ENCODE peak calls at places on chromosomes 12 and 14, in five cellular contexts. R, E, L, U and V are unnamed samples.

GRCh38 chr12:49515266-49515665 is 23.6 kb upstream of the KCNH3 start:
- DNase-seq in R (no peak), E (no peak), L (no peak), U (no peak), V (no peak)

GRCh38 chr12:13661005-13661887 is 320.2 kb downstream of the GRIN2B start:
- DNase-seq in R (peak; percentile 47), E (peak; percentile 63), L (peak; percentile 17), U (peak; percentile 32), V (peak; percentile 3)

GRCh38 chr14:102390064-102390463 is 27.3 kb downstream of the TECPR2 start:
- DNase-seq in R (no peak), E (no peak), L (peak; percentile 9), U (no peak), V (no peak)

GRCh38 chr12:127711108-127711507 is 555.9 kb upstream of the TMEM132C start:
- DNase-seq in R (no peak), E (peak; percentile 83), L (no peak), U (no peak), V (no peak)

GRCh38 chr12:47234576-47235141 is 154.9 kb upstream of the AMIGO2 start:
- DNase-seq in R (no peak), E (no peak), L (no peak), U (no peak), V (no peak)

GRCh38 chr12:49451468-49452259 is 84.4 kb downstream of the SPATS2 start:
- DNase-seq in R (no peak), E (no peak), L (no peak), U (no peak), V (peak; percentile 62)

GRCh38 chr12:8034802-8035201 is 2.3 kb downstream of the FOXJ2 start:
- DNase-seq in R (no peak), E (no peak), L (no peak), U (no peak), V (no peak)

GRCh38 chr12:33653362-33653761 is 213.7 kb upstream of the SYT10 start:
- DNase-seq in R (no peak), E (no peak), L (no peak), U (no peak), V (no peak)

GRCh38 chr12:76329163-76329562 is 19.1 kb downstream of the BBS10 start:
- DNase-seq in R (peak; percentile 86), E (no peak), L (no peak), U (no peak), V (no peak)

GRCh38 chr14:94227029-94227428 is 52.9 kb downstream of the PPP4R4 start:
- DNase-seq in R (no peak), E (no peak), L (no peak), U (no peak), V (no peak)

GRCh38 chr12:41972196-41972994 is 172.3 kb downstream of the GXYLT1 start:
- DNase-seq in R (no peak), E (no peak), L (no peak), U (no peak), V (no peak)

GRCh38 chr14:105324080-105324778 is 9.7 kb downstream of the PACS2 start:
- DNase-seq in R (no peak), E (peak; percentile 48), L (no peak), U (peak; percentile 28), V (no peak)

GRCh38 chr12:108879615-108880254 is at the start of gene DAO:
- DNase-seq in R (no peak), E (no peak), L (peak; percentile 43), U (no peak), V (no peak)

GRCh38 chr14:67395876-67396189 is 16.1 kb downstream of the PLEK2 start:
- DNase-seq in R (no peak), E (no peak), L (no peak), U (no peak), V (no peak)

GRCh38 chr14:63761356-63762117 is 33.7 kb upstream of the SGPP1 start:
- DNase-seq in R (no peak), E (no peak), L (no peak), U (no peak), V (no peak)

GRCh38 chr12:52628111-52628507 is 9.8 kb upstream of the KRT73 start:
- DNase-seq in R (no peak), E (peak; percentile 8), L (no peak), U (no peak), V (no peak)

GRCh38 chr12:125246346-125246656 is 181.1 kb downstream of the AACS start:
- DNase-seq in R (no peak), E (no peak), L (no peak), U (no peak), V (no peak)

GRCh38 chr12:125247477-125247876 is 182.2 kb downstream of the AACS start:
- DNase-seq in R (no peak), E (no peak), L (no peak), U (peak; percentile 32), V (no peak)

GRCh38 chr12:125244338-125244737 is 179.1 kb downstream of the AACS start:
- DNase-seq in R (no peak), E (no peak), L (no peak), U (no peak), V (no peak)

GRCh38 chr12:125243811-125244210 is 178.6 kb downstream of the AACS start:
- DNase-seq in R (no peak), E (no peak), L (no peak), U (no peak), V (no peak)

GRCh38 chr12:125245601-125246345 is 180.5 kb downstream of the AACS start:
- DNase-seq in R (no peak), E (no peak), L (no peak), U (no peak), V (no peak)
- H2AFZ ChIP-seq in R (no peak overlapping the region), E (no peak overlapping the region), L (no peak overlapping the region), U (no peak overlapping the region), V (no peak overlapping the region)

GRCh38 chr12:19234171-19234704 is 104.7 kb downstream of the PLEKHA5 start:
- DNase-seq in R (no peak), E (no peak), L (no peak), U (peak; percentile 13), V (no peak)
- TF ChIP-seq JUND in R (no peak), E (no peak), L (no peak), U (no peak), V (no peak)

DNA sequence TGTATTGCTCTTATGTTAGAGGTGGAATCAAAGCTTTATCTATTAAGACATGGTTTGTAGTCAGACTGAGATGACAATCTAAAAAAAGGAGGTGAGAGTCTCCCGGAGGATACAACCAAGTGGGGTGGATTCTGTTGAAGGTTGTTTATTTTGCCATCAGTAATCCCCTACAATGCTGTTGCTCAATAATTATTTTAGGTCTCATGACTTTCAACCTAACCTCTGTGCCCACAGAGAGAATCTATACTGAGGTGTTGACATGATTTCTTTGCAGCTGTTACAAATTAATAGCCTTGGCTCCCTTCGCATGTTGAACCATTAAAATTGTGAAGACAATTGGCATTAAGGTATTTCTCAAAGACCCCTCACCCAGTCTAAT is 28.7 kb upstream of the FOS start:
- DNase-seq in R (no peak), E (no peak), L (no peak), U (no peak), V (no peak)
- H2AFZ ChIP-seq in R (no peak overlapping the region), E (peak overlapping the region; percentile 69), L (no peak overlapping the region), U (peak overlapping the region; percentile 19), V (no peak overlapping the region)

GRCh38 chr12:56599041-56599440 is 31.1 kb downstream of the BAZ2A start:
- DNase-seq in R (no peak), E (no peak), L (no peak), U (no peak), V (no peak)
- TF ChIP-seq JUND in R (no peak), E (no peak), L (no peak), U (no peak), V (no peak)

DNA sequence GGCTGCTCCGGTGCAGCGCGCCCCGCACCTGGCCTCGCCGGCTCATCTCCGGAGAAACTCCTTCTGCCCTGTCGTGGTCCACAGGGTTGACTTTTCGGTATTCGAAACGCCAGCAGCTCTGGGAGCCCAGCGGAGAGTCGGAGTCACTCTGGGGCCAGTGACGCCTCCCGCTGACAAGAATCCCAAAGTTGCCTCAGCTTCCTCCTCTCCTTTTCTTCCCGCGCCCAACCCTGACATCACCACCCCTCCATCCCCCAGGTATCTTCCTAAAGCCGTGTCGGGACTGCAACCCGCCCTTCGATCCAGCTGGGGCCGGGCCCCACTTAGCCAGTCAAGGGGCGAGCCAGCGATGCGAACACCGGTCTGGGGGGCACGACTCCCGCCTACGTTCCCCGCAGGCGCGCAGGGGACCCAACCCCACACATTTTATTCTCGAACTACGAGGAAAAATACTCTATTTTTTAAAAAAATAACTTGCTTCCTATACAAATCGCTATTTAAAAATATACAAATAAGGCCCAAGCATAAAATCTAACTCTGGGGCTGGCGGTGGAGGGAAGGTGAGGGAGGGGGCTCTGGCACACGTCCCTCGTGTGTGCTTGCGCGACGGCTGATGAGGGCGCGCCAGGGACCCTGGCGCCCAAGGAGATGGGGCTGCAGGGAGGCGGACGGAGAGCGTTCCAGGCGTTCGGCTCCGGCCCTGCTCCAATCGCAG is 2.1 kb downstream of the NKX2-8 start:
- DNase-seq in R (no peak), E (peak; percentile 68), L (no peak), U (peak; percentile 21), V (no peak)
- H2AFZ ChIP-seq in R (no peak overlapping the region), E (no peak overlapping the region), L (no peak overlapping the region), U (no peak overlapping the region), V (no peak overlapping the region)

GRCh38 chr12:106744600-106744999 is 29.9 kb upstream of the RIC8B start:
- DNase-seq in R (no peak), E (no peak), L (no peak), U (no peak), V (no peak)
- TF ChIP-seq JUND in R (no peak), E (no peak), L (no peak), U (no peak), V (no peak)

GRCh38 chr12:51187370-51187987 is 14.5 kb upstream of the TFCP2 start:
- DNase-seq in R (no peak), E (no peak), L (no peak), U (peak; percentile 6), V (no peak)

GRCh38 chr12:51189790-51190355 is 16.9 kb upstream of the TFCP2 start:
- DNase-seq in R (no peak), E (no peak), L (no peak), U (no peak), V (no peak)

GRCh38 chr12:51190820-51191219 is 17.9 kb upstream of the TFCP2 start:
- DNase-seq in R (no peak), E (no peak), L (no peak), U (no peak), V (no peak)

GRCh38 chr12:51186465-51186864 is 13.5 kb upstream of the TFCP2 start:
- DNase-seq in R (no peak), E (no peak), L (no peak), U (peak; percentile 9), V (no peak)

GRCh38 chr12:51188359-51189051 is 15.6 kb upstream of the TFCP2 start:
- DNase-seq in R (no peak), E (no peak), L (no peak), U (peak; percentile 15), V (peak; percentile 60)
- H2AFZ ChIP-seq in R (no peak overlapping the region), E (no peak overlapping the region), L (no peak overlapping the region), U (no peak overlapping the region), V (peak overlapping the region; percentile 70)

GRCh38 chr12:54052745-54053624 is 650 bp upstream of the HOXC4 start:
- DNase-seq in R (no peak), E (no peak), L (no peak), U (peak; percentile 84), V (peak; percentile 68)
- TF ChIP-seq JUND in R (no peak), E (peak; percentile 49), L (no peak), U (no peak), V (peak; percentile 59)